ENCODE peak calls at places on chromosomes 4 and X, in four cellular contexts. S, Z, F and I are unnamed samples.

GRCh38 chr4:186134254-186134653 is 29.8 kb downstream of the FAM149A start:
- DNase-seq in F (no peak), Z (no peak), S (no peak), I (no peak)

GRCh38 chr4:121479801-121480200 is 99.0 kb upstream of the QRFPR start:
- DNase-seq in F (no peak), Z (no peak), S (no peak), I (no peak)

GRCh38 chr4:186695392-186695791 is 28.3 kb downstream of the FAT1 start:
- DNase-seq in F (no peak), S (no peak), Z (no peak), I (no peak)

GRCh38 chr4:26028793-26029511 is 114.9 kb downstream of the SMIM20 start:
- DNase-seq in Z (peak), F (peak), S (peak), I (peak)

GRCh38 chr4:78601013-78601412 is 49.4 kb downstream of the ANXA3 start:
- DNase-seq in F (no peak), Z (no peak), S (no peak), I (no peak)

GRCh38 chrX:4249401-4249800 is 536.0 kb upstream of the PRKX start:
- DNase-seq in Z (no peak), F (no peak), S (no peak), I (no peak)

GRCh38 chr4:74544655-74545361 is 99.9 kb downstream of the AREG start:
- DNase-seq in Z (no peak), S (no peak), F (no peak), I (no peak)

GRCh38 chrX:153766871-153767673 is 3.0 kb downstream of the PLXNB3 start:
- DNase-seq in Z (peak), S (no peak), F (peak), I (no peak)

GRCh38 chrX:69424910-69425309 is 79.2 kb upstream of the NALF2 start:
- DNase-seq in S (no peak), Z (no peak), F (no peak), I (no peak)

GRCh38 chr4:182188622-182189021 is 54.6 kb upstream of the TENM3 start:
- DNase-seq in S (no peak), F (no peak), Z (no peak), I (no peak)

GRCh38 chrX:103442536-103442901 is 66.2 kb downstream of the BEX3 start:
- DNase-seq in F (no peak), Z (no peak), S (no peak), I (no peak)

GRCh38 chr4:1347410-1347864 is 429 bp downstream of the UVSSA start:
- DNase-seq in F (peak), S (peak), Z (peak), I (no peak)